ENCODE peak calls at places on chromosomes 13 and 19, in seven cellular contexts. S, B, M, U, G, E and A are unnamed samples.

GRCh38 chr19:56162258-56162657 is 13.6 kb upstream of the GALP start:
- DNase-seq in S (no peak), B (no peak), M (no peak), U (peak; percentile 25), G (no peak), E (peak; percentile 19), A (no peak)

GRCh38 chr13:113669231-113669870 is 2.3 kb downstream of the GRK1 start:
- DNase-seq in S (peak; percentile 66), B (no peak), M (no peak), U (no peak), G (no peak), E (no peak), A (no peak)

GRCh38 chr13:43389573-43389972 is 366.2 kb downstream of the DNAJC15 start:
- DNase-seq in S (no peak), B (no peak), M (no peak), U (peak; percentile 18), G (peak; percentile 50), E (no peak), A (no peak)

GRCh38 chr13:51714663-51715168 is 89.2 kb downstream of the DHRS12 start:
- DNase-seq in S (no peak), B (no peak), M (no peak), U (peak; percentile 96), G (peak; percentile 62), E (peak; percentile 64), A (no peak)

GRCh38 chr13:19860884-19861655 is 2.4 kb downstream of the ZMYM5 start:
- DNase-seq in S (no peak), B (no peak), M (no peak), U (peak; percentile 73), G (peak; percentile 66), E (peak; percentile 64), A (no peak)

GRCh38 chr13:98252931-98253470 is 75.9 kb upstream of the RNF113B start:
- DNase-seq in S (no peak), B (no peak), M (no peak), U (peak; percentile 67), G (peak; percentile 84), E (peak; percentile 78), A (no peak)

GRCh38 chr13:62482351-62482750 is 1066.7 kb upstream of the PCDH20 start:
- DNase-seq in S (no peak), B (no peak), M (no peak), U (peak; percentile 4), G (no peak), E (peak; percentile 7), A (no peak)

GRCh38 chr13:41049480-41049879 is 11.8 kb upstream of the WBP4 start:
- DNase-seq in S (no peak), B (no peak), M (no peak), U (no peak), G (no peak), E (no peak), A (no peak)

GRCh38 chr19:3611841-3612240 is 5.2 kb upstream of the TBXA2R start:
- DNase-seq in S (no peak), B (no peak), M (no peak), U (no peak), G (no peak), E (no peak), A (no peak)

GRCh38 chr19:11054200-11054599 is 35.1 kb upstream of the LDLR start:
- DNase-seq in S (no peak), B (no peak), M (no peak), U (no peak), G (no peak), E (no peak), A (no peak)

GRCh38 chr13:78600317-78600899 is 2.9 kb downstream of the POU4F1 start:
- DNase-seq in S (no peak), B (no peak), M (no peak), U (no peak), G (no peak), E (no peak), A (no peak)

DNA sequence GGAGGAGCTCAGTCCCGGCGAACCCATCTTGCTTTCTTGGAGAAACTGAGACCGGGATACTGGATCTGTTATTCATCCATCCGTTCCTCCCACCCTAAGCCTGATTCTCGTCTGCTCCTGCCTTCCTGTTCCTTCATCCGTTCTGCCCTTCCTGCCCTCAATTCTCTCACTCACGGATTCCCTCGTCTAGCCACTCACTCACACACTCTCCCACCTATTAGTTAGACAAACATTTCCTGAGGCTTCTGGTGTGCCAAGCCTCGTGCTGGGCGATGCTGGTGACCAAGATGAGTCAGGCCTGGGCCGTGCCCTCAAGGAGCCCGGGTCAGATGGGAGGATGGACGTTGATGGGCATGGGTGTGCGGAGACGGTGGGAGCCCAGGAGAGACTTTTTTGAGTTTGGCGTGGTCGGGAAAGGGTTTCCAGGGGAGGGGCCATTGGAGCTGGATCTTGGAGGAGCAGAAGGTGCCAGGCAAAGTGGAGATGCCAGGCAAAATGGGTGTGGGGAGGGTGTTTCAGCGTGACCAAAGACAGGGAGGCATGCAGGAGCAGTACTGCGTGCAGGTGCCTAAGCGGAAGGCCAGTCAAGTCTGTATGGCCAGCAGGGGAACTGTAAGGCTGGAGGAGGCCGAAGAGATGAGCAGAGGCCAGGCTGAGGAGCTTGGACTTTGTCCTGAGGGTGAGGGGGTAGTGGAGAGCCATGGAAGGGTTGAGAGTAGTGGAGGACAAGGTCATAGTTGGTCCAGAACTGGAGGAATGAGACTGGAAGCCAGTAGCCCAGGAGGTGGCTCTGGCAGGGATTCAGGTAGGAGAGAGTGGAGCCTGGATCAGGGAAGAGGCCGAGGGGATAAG is 7.4 kb upstream of the CNFN start:
- DNase-seq in S (no peak), B (peak; percentile 25), M (no peak), U (no peak), G (no peak), E (no peak), A (no peak)
- TF ChIP-seq CTCF in S (no peak), B (no peak), M (no peak), U (no peak), G (no peak), E (no peak), A (no peak)

DNA sequence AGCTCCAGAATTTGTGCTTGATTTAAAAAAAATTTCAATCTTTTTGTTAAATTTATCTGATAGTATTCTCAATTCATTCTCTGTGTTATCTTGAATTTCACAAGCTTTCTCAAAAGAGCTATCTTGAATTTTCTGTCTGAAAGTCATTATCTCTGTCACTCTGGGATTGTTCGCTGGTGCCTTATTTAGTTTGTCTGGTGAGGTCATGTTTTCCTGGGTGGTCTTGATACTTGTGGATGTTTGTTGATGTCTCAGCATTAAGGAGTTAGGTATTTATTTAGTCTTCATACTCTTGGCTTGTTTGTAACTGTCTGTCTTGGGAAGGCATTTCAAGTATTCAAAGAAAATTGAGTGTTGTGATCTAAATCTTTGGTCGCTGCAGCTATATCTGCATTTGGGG is 106.3 kb downstream of the TNFSF13B start:
- DNase-seq in S (no peak), B (no peak), M (no peak), U (no peak), G (no peak), E (no peak), A (no peak)
- TF ChIP-seq CTCF in S (no peak), B (no peak), M (no peak), U (no peak), G (no peak), E (no peak), A (no peak)

GRCh38 chr19:51020988-51021651 is 1.6 kb upstream of the KLK10 start:
- DNase-seq in S (no peak), B (peak; percentile 48), M (no peak), U (peak; percentile 63), G (peak; percentile 55), E (peak; percentile 25), A (no peak)
- TF ChIP-seq CTCF in S (peak; percentile 31), B (peak; percentile 78), M (peak; percentile 45), U (peak; percentile 71), G (peak; percentile 70), E (peak; percentile 61), A (peak; percentile 48)

DNA sequence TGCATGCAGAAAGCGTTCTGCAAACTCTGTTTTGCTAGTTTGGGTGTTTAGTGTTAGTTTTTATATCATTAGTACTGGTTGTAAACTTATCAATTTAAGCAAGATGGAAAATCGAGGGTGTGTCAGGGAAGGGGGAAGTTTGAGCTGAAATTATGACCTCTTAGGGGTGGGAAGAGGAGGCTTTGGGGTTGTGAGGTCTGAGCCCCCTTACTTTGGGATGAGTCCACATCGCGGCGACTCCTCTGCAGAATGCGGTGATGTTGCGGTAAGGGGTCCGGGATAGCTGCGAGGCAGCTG is 745 bp upstream of the NDUFS7 start:
- DNase-seq in S (no peak), B (no peak), M (no peak), U (no peak), G (no peak), E (no peak), A (no peak)
- TF ChIP-seq CTCF in S (no peak), B (no peak), M (no peak), U (no peak), G (no peak), E (no peak), A (no peak)

GRCh38 chr13:74771964-74772363 is 637.8 kb upstream of the KLF12 start:
- DNase-seq in S (no peak), B (no peak), M (no peak), U (peak; percentile 66), G (peak; percentile 89), E (peak; percentile 87), A (no peak)
- TF ChIP-seq CTCF in S (no peak), B (no peak), M (no peak), U (no peak), G (no peak), E (no peak), A (no peak)

DNA sequence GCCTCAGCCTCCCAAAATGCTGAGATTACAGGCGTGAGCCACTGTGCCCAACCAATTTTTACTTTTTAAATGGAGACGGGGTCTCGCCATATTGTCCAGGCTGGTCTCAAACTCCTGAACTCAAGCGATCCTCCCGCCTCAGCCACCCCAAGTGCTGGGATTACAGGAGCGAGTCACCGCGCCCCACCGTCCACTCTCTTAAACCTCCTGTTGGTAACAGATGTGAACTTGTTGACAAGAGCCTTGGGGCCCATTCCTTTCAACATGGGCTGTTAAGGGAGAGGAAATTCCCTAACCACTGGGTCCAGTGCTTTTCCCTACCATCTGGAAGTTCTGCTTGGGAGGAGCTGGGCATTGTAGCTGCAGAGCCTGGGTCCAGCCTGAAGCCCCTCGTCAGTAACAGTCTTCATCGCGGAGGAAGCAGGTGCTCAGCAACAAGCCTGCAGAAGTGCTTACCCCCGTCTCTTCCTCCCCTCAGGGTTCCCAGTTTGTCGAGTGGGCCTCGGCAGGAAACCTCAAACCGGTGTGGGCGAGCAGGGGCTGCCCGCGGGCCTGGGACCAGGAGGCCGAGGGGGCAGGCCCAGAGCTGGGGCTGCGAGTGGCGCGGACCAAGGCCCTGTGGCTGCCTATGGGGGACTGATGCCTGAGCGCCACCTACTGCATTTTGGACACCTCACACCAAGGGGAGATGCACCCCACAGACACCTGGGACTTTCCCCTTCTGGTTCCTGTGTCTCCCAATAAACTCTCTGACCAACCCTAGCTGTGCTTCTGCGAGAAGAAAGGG is 4.0 kb upstream of the FLT3LG start:
- DNase-seq in S (no peak), B (no peak), M (peak; percentile 60), U (no peak), G (no peak), E (no peak), A (peak; percentile 83)
- TF ChIP-seq CTCF in S (no peak), B (no peak), M (peak; percentile 74), U (peak; percentile 13), G (peak; percentile 21), E (peak; percentile 17), A (peak; percentile 70)

GRCh38 chr19:29793116-29793727 is 18.6 kb upstream of the CCNE1 start:
- DNase-seq in S (no peak), B (no peak), M (no peak), U (no peak), G (no peak), E (no peak), A (no peak)
- TF ChIP-seq CTCF in S (no peak), B (no peak), M (no peak), U (no peak), G (no peak), E (no peak), A (no peak)